ENCODE peak calls at places on chromosomes 11 and 22, in six cellular contexts. M, X, Y, S, P and D are unnamed samples.

GRCh38 chr11:94938399-94939055 is 34.8 kb downstream of the CWC15 start:
- DNase-seq in P (no peak), Y (no peak), X (no peak), M (no peak), S (peak; percentile 89), D (no peak)

GRCh38 chr22:41596776-41597634 is 7.4 kb upstream of the PMM1 start:
- DNase-seq in S (peak; percentile 76), M (peak; percentile 45), P (peak; percentile 54), X (peak; percentile 66), Y (peak; percentile 63), D (peak; percentile 46)

GRCh38 chr22:39205344-39206021 is 39.3 kb downstream of the PDGFB start:
- DNase-seq in S (no peak), X (peak; percentile 78), P (no peak), M (no peak), Y (no peak), D (no peak)

GRCh38 chr11:58900479-58901420 is 38.5 kb upstream of the GLYATL1 start:
- DNase-seq in P (peak; percentile 42), M (peak; percentile 30), Y (peak; percentile 90), X (peak; percentile 85), S (peak; percentile 59), D (peak; percentile 87)

GRCh38 chr11:131658414-131658813 is 288.0 kb downstream of the NTM start:
- DNase-seq in P (no peak), X (no peak), S (no peak), M (no peak), Y (no peak), D (no peak)

GRCh38 chr11:134120921-134121526 is 52.2 kb downstream of the JAM3 start:
- DNase-seq in S (peak; percentile 46), M (no peak), P (peak; percentile 62), Y (peak; percentile 39), X (peak; percentile 51), D (no peak)

GRCh38 chr11:64292458-64293254 is 1.6 kb downstream of the KCNK4 start:
- DNase-seq in P (no peak), Y (no peak), M (no peak), X (no peak), S (no peak), D (no peak)

GRCh38 chr11:64233913-64234839 is at the start of gene VEGFB:
- DNase-seq in Y (no peak), P (no peak), M (peak; percentile 67), X (peak; percentile 25), S (peak; percentile 85), D (peak; percentile 49)

GRCh38 chr22:44281706-44282637 is 30.8 kb downstream of the SHISAL1 start:
- DNase-seq in X (no peak), Y (no peak), S (no peak), P (no peak), M (no peak), D (no peak)

GRCh38 chr11:69823641-69824285 is 4.5 kb upstream of the FGF3 start:
- DNase-seq in X (no peak), S (no peak), P (no peak), Y (no peak), M (no peak), D (no peak)

GRCh38 chr11:9208726-9209501 is 56.2 kb downstream of the DENND5A start:
- DNase-seq in Y (no peak), P (no peak), S (no peak), M (peak; percentile 32), X (peak; percentile 41), D (no peak)

GRCh38 chr11:3914807-3915206 is 59.3 kb downstream of the STIM1 start:
- DNase-seq in M (no peak), X (peak; percentile 21), P (no peak), S (no peak), Y (no peak), D (no peak)

GRCh38 chr11:116488836-116489389 is 283.9 kb downstream of the BUD13 start:
- DNase-seq in S (no peak), P (no peak), X (no peak), Y (no peak), M (no peak), D (no peak)

GRCh38 chr11:18064035-18064434 is 18.0 kb upstream of the TPH1 start:
- DNase-seq in S (no peak), P (no peak), M (no peak), Y (no peak), X (no peak), D (no peak)

GRCh38 chr11:34356576-34356917 is 1.3 kb downstream of the ABTB2 start:
- DNase-seq in P (no peak), M (no peak), X (peak; percentile 64), Y (peak; percentile 33), S (peak; percentile 41), D (peak; percentile 36)

GRCh38 chr11:118980191-118980881 is 8.8 kb downstream of the FOXR1 start:
- DNase-seq in S (peak; percentile 65), P (no peak), X (no peak), Y (no peak), M (no peak), D (no peak)

GRCh38 chr11:5686426-5686825 is 1.6 kb upstream of the TRIM5 start:
- DNase-seq in S (no peak), M (no peak), Y (no peak), P (no peak), X (no peak), D (no peak)

GRCh38 chr11:93542753-93543246 is 391 bp downstream of the SMCO4 start:
- DNase-seq in Y (no peak), P (no peak), X (no peak), S (no peak), M (no peak), D (no peak)

GRCh38 chr11:77207618-77208313 is 79.7 kb downstream of the MYO7A start:
- DNase-seq in P (no peak), S (no peak), M (no peak), Y (no peak), X (no peak), D (no peak)

GRCh38 chr22:21455334-21456089 is 11.7 kb upstream of the TMEM191C start:
- DNase-seq in P (no peak), X (no peak), S (no peak), M (no peak), Y (no peak), D (no peak)

GRCh38 chr11:123284454-123284853 is 89.4 kb upstream of the CLMP start:
- DNase-seq in P (no peak), Y (no peak), S (no peak), M (no peak), X (no peak), D (no peak)

GRCh38 chr11:96925862-96926261 is 536.0 kb downstream of the JRKL start:
- DNase-seq in S (no peak), P (no peak), M (no peak), Y (no peak), X (no peak), D (no peak)

GRCh38 chr11:75938543-75938942 is 123.5 kb downstream of the UVRAG start:
- DNase-seq in M (no peak), Y (no peak), X (no peak), S (no peak), P (no peak), D (no peak)

GRCh38 chr11:7196396-7197146 is 55.1 kb upstream of the SYT9 start:
- DNase-seq in X (no peak), M (no peak), S (no peak), Y (no peak), P (no peak), D (no peak)

GRCh38 chr22:47038206-47038835 is 275.9 kb downstream of the TBC1D22A start:
- DNase-seq in M (no peak), S (no peak), X (no peak), P (no peak), Y (no peak), D (no peak)

DNA sequence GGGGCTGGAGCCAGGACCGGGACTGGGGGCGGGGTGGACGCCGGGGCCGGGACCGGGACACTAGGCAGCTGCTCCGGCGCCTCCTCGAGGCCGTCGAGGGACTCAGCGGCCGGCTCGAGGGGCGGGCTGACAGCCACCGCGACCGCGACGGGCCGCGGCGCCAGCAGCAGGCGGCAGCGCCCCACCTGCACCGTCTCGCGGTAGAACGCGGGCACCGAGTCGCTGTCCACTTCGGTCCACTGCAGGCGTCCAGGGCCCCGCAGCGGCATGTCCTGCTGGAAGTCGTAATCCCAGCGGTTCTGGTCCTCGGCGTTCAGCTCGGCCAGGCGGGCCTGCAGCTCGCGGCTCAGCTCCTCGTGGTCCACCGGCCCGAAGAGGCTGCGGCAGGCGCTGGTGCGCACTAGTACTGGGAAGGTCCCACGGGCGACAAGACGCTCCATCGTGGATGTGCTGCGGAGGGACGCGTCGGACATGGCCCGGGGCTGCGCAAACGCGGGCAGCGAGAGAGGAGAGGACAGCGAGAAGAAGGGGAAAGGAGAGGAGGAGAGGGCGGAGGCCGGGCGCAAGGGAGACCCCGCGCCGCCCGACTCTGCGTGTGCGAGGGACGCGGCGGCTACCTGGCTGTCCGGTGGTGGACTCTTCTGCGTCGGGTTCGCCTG is 429 bp downstream of the CDKN1C start:
- DNase-seq in X (no peak), S (peak; percentile 79), M (no peak), P (peak; percentile 65), Y (peak; percentile 69), D (no peak)
- TF ChIP-seq CTCF in X (peak; percentile 38), S (peak; percentile 15), M (no peak), P (peak; percentile 48), Y (no peak), D (peak; percentile 42)

DNA sequence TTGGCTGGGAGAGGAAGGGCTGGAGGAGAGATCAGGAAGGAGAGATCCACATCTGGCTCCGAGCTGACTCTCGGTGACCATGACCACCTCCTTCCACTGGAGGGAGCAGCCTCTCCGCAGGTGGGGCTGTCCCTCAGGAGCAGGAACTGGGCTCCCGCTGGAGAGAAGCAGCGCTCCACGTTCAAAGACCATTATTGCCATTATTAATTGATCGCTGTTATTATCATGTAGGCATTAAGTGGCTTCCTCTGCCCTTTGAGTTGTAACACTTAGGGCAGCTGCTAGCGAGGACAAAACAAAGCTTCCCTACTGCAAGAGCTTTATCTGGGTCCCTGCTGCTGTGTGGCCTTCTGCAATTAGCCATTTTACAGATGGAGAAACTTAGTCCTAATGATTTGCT is 251.9 kb downstream of the ST3GAL4 start:
- DNase-seq in S (peak; percentile 46), X (peak; percentile 39), M (peak; percentile 5), Y (peak; percentile 73), P (peak; percentile 63), D (peak; percentile 47)
- TF ChIP-seq CTCF in S (peak; percentile 54), X (peak; percentile 97), M (peak; percentile 57), Y (peak; percentile 66), P (peak; percentile 83), D (peak; percentile 87)

DNA sequence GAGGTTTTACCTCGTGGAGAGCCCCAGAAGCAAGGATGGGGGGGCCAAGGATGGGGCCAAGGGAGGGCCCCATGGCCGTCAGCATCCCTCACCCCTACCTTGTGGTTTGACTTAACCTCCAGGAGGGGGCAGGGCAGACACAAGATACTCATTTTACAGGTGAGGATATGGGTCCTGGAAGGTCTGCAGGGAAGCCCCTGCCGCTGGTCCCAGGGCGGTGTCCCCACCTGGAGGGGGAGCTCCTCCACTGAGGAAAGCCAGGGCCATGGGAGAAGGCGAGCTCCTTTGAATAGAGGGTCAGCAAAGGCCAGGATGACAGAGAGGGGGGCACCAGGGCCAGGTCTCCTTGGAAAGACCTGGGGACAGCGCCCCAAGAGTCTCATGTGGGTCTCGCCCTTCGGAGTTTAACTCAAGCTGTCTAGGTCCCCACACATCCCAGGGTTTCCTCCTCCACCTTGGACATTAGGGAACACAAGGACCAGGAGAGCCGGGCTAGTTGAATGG is 5.9 kb upstream of the ADORA2A start:
- DNase-seq in M (peak; percentile 79), P (no peak), S (no peak), Y (no peak), X (no peak), D (no peak)
- TF ChIP-seq CTCF in M (peak; percentile 91), P (no peak), S (no peak), Y (peak; percentile 47), X (peak; percentile 21), D (peak; percentile 61)

DNA sequence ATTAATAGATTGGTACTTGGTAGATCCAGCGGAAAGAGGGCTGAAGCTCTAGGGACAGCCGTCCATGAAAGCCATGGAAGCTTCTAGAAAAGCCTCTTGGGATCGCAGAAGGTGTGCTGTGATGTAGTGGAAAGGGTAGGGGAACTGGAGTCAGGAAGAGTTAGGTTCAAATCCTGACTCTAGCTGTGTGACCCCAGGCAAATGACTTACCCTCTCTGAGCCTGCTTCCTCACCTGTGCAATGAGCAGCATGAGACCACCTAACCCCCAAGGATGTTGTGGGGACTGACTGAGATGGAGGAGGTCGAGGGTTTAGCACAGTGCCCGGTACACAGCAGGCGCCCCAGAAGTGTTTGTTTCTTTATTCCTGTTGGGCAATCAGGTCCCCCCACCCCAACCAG is 2.2 kb downstream of the EML3 start:
- DNase-seq in S (no peak), Y (no peak), P (no peak), X (no peak), M (no peak), D (no peak)
- TF ChIP-seq CTCF in S (no peak), Y (no peak), P (no peak), X (no peak), M (no peak), D (no peak)